ENCODE peak calls at places on chromosomes 3 and 15, in nine cellular contexts. A, Y, U, X, G, Q, H, P and B are unnamed samples.

GRCh38 chr3:160968731-160969130 is 136.4 kb downstream of the B3GALNT1 start:
- DNase-seq in U (no peak), P (peak), Q (no peak), A (no peak), G (no peak), H (peak), Y (no peak), X (peak), B (no peak)

GRCh38 chr15:70792171-70792573 is 28.8 kb upstream of the UACA start:
- DNase-seq in P (peak), G (no peak), Q (no peak), A (peak), U (no peak), X (peak), H (peak), Y (no peak), B (no peak)

GRCh38 chr15:81813215-81813614 is 232.6 kb downstream of the MEX3B start:
- DNase-seq in G (no peak), X (no peak), Q (no peak), H (no peak), U (no peak), A (no peak), Y (no peak), P (no peak), B (peak)

GRCh38 chr3:177378168-177378567 is 180.9 kb upstream of the TBL1XR1 start:
- DNase-seq in H (no peak), A (no peak), G (no peak), P (no peak), X (no peak), Y (peak), Q (no peak), U (peak), B (no peak)

GRCh38 chr3:123083446-123084124 is 16.8 kb downstream of the PDIA5 start:
- DNase-seq in A (no peak), Y (peak), Q (no peak), X (peak), P (peak), G (no peak), U (no peak), H (no peak), B (no peak)

GRCh38 chr3:140521751-140522445 is 156.0 kb upstream of the TRIM42 start:
- DNase-seq in Y (no peak), G (no peak), Q (no peak), P (no peak), U (no peak), A (no peak), X (no peak), H (no peak), B (no peak)

GRCh38 chr3:89145995-89146394 is 38.6 kb downstream of the EPHA3 start:
- DNase-seq in Q (no peak), A (peak), Y (no peak), G (no peak), U (no peak), P (peak), H (peak), X (peak), B (peak)

GRCh38 chr3:126259411-126260391 is 79.3 kb upstream of the ALDH1L1 start:
- DNase-seq in P (peak), X (peak), Q (peak), Y (peak), A (peak), G (peak), U (no peak), H (peak), B (peak)

GRCh38 chr3:38605981-38606380 is 43.5 kb downstream of the SCN5A start:
- DNase-seq in P (no peak), Q (no peak), G (no peak), X (no peak), Y (no peak), U (no peak), A (no peak), H (no peak), B (no peak)

GRCh38 chr15:101810451-101810850 is 1.6 kb upstream of the OR4F15 start:
- DNase-seq in P (no peak), X (no peak), Q (no peak), U (no peak), G (no peak), A (no peak), Y (no peak), H (no peak), B (no peak)

GRCh38 chr3:172519740-172520139 is 3.5 kb downstream of the TNFSF10 start:
- DNase-seq in U (no peak), A (peak), X (no peak), Q (no peak), Y (no peak), P (no peak), H (no peak), G (no peak), B (no peak)

DNA sequence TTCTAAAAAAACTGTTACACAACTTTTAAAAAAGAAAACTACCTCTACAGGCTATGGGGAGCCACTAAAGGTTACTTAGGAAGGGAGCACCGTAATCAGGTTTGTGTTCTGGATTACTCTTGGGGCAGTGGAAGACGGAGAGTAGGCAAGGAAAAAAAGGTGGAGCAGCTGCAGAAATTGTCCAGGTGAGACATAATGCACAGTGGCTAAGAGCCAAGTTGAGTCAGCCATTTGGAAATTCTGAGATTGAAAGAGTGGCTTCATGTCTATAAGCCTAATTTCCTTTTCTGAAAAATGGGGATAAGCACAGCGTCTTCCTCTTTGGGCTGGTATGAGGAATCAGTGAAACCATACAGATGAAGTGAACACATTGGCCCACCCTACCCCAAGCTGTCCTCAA is 195.2 kb downstream of the CADPS start:
- DNase-seq in A (peak), P (no peak), X (no peak), U (no peak), G (no peak), Y (no peak), Q (no peak), H (no peak), B (peak)
- TF ChIP-seq CTCF in A (no peak), P (no peak), X (no peak), U (no peak), G (no peak), Y (no peak), Q (no peak), H (no peak), B (no peak)

GRCh38 chr15:78925076-78925624 is 19.7 kb downstream of the CTSH start:
- DNase-seq in X (no peak), Y (no peak), H (no peak), P (no peak), U (no peak), A (no peak), Q (no peak), G (no peak), B (no peak)

GRCh38 chr15:78927077-78927790 is 17.6 kb downstream of the CTSH start:
- DNase-seq in P (no peak), H (no peak), X (no peak), Q (peak), U (no peak), G (no peak), A (peak), Y (no peak), B (no peak)

GRCh38 chr15:78923480-78924360 is 21.1 kb downstream of the CTSH start:
- DNase-seq in P (no peak), A (no peak), Y (no peak), Q (no peak), G (no peak), X (no peak), H (no peak), U (no peak), B (no peak)

GRCh38 chr15:78928616-78929093 is 16.2 kb downstream of the CTSH start:
- DNase-seq in X (no peak), Q (no peak), A (no peak), G (no peak), P (no peak), H (no peak), Y (no peak), U (no peak), B (no peak)

GRCh38 chr15:78925956-78926743 is 18.7 kb downstream of the CTSH start:
- DNase-seq in Q (no peak), U (no peak), P (no peak), X (no peak), Y (no peak), H (no peak), G (no peak), A (no peak), B (no peak)
- TF ChIP-seq CTCF in Q (no peak), U (no peak), P (no peak), X (no peak), Y (no peak), H (no peak), G (no peak), A (no peak), B (no peak)

DNA sequence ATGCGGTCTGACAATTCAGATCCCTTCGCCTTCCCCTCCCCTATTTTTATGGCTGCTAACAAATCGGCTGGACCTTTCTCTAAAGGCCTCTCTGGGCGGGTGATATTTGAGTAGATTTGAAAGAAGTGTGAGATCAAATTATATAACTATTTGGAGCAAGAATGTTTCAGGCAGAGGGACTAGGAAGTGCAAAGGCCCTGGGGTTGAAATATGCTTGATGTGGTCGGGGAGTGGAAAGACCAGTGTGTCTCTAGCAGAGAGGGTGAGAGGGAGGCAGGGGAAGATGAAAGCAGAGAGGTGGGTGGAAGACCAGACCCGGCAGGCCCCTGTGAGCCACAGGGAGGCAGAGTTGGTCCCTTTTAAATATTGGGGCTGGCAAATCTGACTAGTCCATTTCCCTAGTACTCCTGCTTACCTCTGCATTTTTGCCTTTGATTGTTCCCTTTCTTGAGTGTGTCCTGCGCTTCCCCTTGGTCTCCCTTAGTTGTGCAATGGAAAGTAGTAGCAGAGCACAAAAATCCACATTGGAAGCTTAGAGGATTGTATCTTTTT is 32.3 kb downstream of the SLCO3A1 start:
- DNase-seq in P (no peak), H (no peak), Q (no peak), Y (no peak), X (no peak), U (no peak), G (no peak), A (no peak), B (peak)
- TF ChIP-seq CTCF in P (no peak), H (no peak), Q (peak), Y (no peak), X (peak), U (no peak), G (no peak), A (no peak), B (no peak)

DNA sequence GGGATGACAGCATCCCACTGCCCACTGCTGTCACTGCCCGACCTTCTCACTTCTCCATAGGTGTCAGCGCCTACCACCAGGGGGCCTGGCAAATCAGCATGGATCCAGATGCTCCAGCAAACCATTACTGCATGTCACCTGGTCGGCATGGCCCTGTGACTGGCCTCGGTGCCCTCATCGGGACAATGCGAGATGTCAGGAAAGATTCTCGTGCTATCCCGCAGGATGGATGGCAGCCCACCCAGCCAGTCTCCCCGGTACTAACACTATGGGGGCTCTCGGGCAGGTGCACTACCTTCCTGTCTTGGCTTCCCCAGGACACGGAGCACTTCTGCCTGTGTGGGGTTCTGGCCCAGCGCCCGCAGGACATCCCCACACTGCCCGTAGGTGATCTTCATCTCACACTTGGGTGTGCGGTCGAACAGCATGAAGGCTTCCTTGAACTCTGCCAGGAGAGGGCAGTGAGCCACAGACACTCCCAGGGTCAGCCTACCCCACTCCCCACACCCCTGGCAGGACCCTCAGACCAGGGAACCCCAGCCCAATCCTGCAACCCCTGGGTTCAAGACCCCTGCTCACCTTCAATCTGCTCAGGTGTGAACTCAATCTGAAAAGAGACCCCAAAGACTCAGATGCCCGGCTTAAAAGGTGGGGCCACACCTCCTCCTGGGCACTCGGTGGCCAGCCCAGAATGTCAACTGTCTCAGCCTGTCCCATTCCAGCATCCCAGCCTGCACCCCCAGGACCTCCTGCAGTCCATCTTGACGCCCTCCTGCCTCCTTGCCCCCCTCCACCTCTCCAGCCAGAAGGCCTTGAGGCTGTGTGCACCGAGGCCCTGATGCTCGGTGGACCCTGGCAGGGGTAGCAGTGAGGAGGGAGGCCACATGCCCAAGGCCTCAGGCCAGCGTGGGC is 2.6 kb downstream of the MYL3 start:
- DNase-seq in Q (peak), U (no peak), Y (no peak), A (peak), H (no peak), X (no peak), G (no peak), P (no peak), B (peak)
- TF ChIP-seq CTCF in Q (peak), U (peak), Y (peak), A (peak), H (peak), X (peak), G (peak), P (peak), B (peak)

GRCh38 chr3:56042326-56042951 is 425.8 kb downstream of the ERC2 start:
- DNase-seq in A (peak), U (no peak), Y (no peak), P (peak), H (peak), G (no peak), X (peak), Q (no peak), B (peak)
- TF ChIP-seq CTCF in A (peak), U (peak), Y (no peak), P (peak), H (peak), G (peak), X (peak), Q (peak), B (peak)

DNA sequence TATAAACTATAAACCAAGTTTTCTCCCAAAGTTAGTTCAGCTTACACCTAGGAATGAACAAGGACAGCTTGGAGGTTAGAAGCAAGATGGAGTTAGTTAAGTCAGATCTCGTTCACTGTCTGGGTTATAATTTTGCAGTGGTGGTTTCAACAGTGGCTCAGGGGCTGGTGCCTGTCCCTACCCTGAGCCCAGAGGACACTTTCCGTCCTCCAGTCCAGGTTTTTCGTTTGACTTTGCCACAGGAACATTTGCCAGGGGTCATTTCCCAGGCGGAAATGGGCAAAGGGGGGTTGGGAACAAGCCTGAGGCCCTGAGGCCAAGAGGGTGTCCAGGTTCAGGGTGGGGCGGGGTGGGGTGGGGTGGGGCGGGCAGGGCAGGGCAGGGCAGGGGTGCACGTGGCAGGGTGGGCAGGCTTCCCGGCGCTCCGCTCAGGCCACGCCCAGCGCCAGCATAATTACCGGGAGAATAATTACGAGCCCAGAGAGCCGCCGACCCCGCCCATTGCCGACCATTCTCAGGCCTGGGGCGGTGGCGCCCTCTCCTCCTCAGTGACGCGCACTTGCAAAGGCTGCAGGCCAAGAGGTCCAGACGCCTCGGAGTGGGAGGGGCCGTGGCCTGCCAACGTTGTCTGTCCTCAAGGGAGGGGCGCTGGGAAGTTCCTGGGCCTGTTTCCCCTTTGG is 70.4 kb downstream of the KLF13 start:
- DNase-seq in Y (peak), G (peak), U (peak), Q (peak), X (peak), H (peak), A (peak), P (peak), B (peak)
- TF ChIP-seq CTCF in Y (peak), G (no peak), U (peak), Q (no peak), X (no peak), H (no peak), A (no peak), P (no peak), B (no peak)

GRCh38 chr15:67148196-67148701 is 82.8 kb downstream of the SMAD3 start:
- DNase-seq in G (no peak), H (peak), X (peak), U (no peak), Y (no peak), Q (no peak), A (peak), P (peak), B (peak)
- TF ChIP-seq CTCF in G (no peak), H (no peak), X (no peak), U (no peak), Y (no peak), Q (no peak), A (no peak), P (no peak), B (no peak)

DNA sequence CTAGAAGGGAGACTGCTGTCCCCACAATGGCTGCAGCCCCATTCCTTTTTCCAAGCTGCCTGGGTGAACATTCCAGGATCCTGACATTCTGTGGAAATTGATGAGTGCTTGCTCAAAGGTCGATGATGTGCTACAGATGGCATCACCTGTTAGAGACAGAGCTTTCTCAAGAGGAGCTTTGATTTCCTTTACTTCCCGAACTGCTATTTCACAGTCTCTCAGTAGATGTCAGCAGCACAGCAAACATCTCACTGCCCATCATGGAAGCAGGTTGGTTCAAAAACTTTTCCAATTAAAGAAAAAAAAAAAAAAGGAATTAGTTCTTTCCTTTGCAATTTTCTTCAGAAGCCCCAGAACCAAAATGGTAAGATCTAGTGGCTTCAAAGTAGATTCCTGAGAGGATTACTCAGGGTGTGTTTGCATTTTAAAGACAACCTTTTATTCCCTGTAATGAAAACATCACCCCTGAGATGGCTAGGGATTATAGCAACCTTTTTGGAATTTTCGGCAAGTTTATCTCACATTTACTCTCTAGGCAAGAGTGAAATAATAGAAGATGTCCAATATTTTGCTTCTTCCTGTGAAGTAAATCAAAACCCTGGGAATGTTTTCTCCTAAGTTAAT is 44.8 kb downstream of the POLR2M start:
- DNase-seq in G (no peak), H (peak), P (peak), A (peak), Q (no peak), U (peak), X (peak), Y (peak), B (peak)
- TF ChIP-seq CTCF in G (peak), H (peak), P (peak), A (peak), Q (peak), U (peak), X (peak), Y (peak), B (peak)

DNA sequence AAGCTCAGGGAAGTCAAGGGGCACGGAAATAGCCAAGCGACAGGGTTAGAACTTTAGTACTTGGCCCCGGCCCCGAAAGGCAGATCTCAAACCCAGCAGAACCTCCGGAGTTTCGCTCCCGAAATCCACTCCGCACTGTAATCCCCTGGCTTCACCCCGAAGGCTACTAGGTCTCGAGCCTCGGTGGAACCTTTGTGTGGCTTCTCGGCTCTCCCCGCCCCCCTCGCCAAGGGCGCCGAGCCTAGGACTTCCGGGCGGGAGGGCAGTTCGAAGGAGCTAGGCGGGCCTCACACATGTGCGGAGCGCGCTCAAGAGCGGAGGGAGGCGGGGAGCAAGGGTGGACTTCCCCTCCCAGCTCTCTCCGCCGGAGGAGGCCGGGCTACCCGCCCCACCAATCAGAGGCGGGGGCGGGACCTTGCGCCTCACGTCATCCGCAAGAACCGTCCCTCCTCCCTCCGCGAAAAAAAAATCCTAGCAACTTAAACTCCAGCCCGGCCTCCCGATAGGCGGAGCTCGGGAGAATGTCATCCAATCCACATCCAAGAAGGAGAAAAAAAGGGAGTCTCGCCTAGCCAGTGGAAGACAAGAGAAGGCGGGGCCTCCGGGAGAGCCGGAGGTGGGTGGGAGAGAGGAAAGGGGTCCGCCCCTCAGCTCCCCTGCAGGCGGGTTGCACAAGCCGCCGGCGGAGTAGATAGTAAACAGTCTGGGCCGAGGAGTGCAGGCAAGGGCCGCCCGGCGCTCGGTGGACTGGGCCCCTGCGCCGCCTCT is 2.4 kb upstream of the SIN3A start:
- DNase-seq in X (peak), P (peak), Y (peak), G (peak), U (peak), A (peak), Q (peak), H (peak), B (peak)
- TF ChIP-seq CTCF in X (no peak), P (no peak), Y (no peak), G (no peak), U (no peak), A (no peak), Q (no peak), H (no peak), B (no peak)